ENCODE peak calls at places on chromosomes 5 and 9, in eight cellular contexts. One of them, this sample, is unnamed.

GRCh38 chr5:149447373-149448367 is 68.6 kb upstream of the IL17B start:
- DNase-seq in body of pancreas: no peak
- DNase-seq in H9: no peak
- DNase-seq in upper lobe of left lung: no peak
- DNase-seq in AG04449: no peak
- DNase-seq in epithelial cell of esophagus: no peak
- DNase-seq in neural crest cell: no peak
- DNase-seq in heart right ventricle: no peak
- DNase-seq in this sample: no peak

GRCh38 chr5:146731909-146732659 is 146.5 kb downstream of the PPP2R2B start:
- DNase-seq in H9: no peak
- DNase-seq in epithelial cell of esophagus: peak
- DNase-seq in AG04449: peak
- DNase-seq in body of pancreas: no peak
- DNase-seq in heart right ventricle: no peak
- DNase-seq in upper lobe of left lung: no peak
- DNase-seq in neural crest cell: no peak
- DNase-seq in this sample: no peak

GRCh38 chr5:172446336-172447051 is 7.8 kb downstream of the SH3PXD2B start:
- DNase-seq in upper lobe of left lung: no peak
- DNase-seq in neural crest cell: no peak
- DNase-seq in AG04449: no peak
- DNase-seq in heart right ventricle: no peak
- DNase-seq in H9: no peak
- DNase-seq in body of pancreas: no peak
- DNase-seq in epithelial cell of esophagus: no peak
- DNase-seq in this sample: no peak

GRCh38 chr9:4106081-4106491 is 193.8 kb downstream of the GLIS3 start:
- DNase-seq in heart right ventricle: no peak
- DNase-seq in epithelial cell of esophagus: peak
- DNase-seq in H9: no peak
- DNase-seq in AG04449: no peak
- DNase-seq in neural crest cell: no peak
- DNase-seq in upper lobe of left lung: peak
- DNase-seq in body of pancreas: peak
- DNase-seq in this sample: no peak

GRCh38 chr5:59666709-59667108 is 226.8 kb downstream of the PDE4D start:
- DNase-seq in H9: no peak
- DNase-seq in upper lobe of left lung: no peak
- DNase-seq in heart right ventricle: no peak
- DNase-seq in neural crest cell: no peak
- DNase-seq in epithelial cell of esophagus: no peak
- DNase-seq in AG04449: no peak
- DNase-seq in body of pancreas: no peak
- DNase-seq in this sample: no peak

GRCh38 chr5:62043289-62044274 is 262.4 kb upstream of the KIF2A start:
- DNase-seq in epithelial cell of esophagus: no peak
- DNase-seq in upper lobe of left lung: no peak
- DNase-seq in H9: peak
- DNase-seq in body of pancreas: no peak
- DNase-seq in neural crest cell: no peak
- DNase-seq in heart right ventricle: no peak
- DNase-seq in AG04449: no peak
- DNase-seq in this sample: no peak

GRCh38 chr9:17462869-17463464 is 115.9 kb upstream of the SH3GL2 start:
- DNase-seq in AG04449: peak
- DNase-seq in H9: no peak
- DNase-seq in neural crest cell: peak
- DNase-seq in body of pancreas: peak
- DNase-seq in epithelial cell of esophagus: peak
- DNase-seq in heart right ventricle: peak
- DNase-seq in upper lobe of left lung: no peak
- DNase-seq in this sample: peak

GRCh38 chr9:124286292-124286931 is 28.7 kb downstream of the NEK6 start:
- DNase-seq in body of pancreas: no peak
- DNase-seq in epithelial cell of esophagus: no peak
- DNase-seq in AG04449: no peak
- DNase-seq in heart right ventricle: no peak
- DNase-seq in H9: no peak
- DNase-seq in upper lobe of left lung: peak
- DNase-seq in neural crest cell: no peak
- DNase-seq in this sample: no peak

GRCh38 chr9:8766096-8766495 is 966.5 kb upstream of the DMAC1 start:
- DNase-seq in epithelial cell of esophagus: no peak
- DNase-seq in heart right ventricle: no peak
- DNase-seq in AG04449: no peak
- DNase-seq in neural crest cell: no peak
- DNase-seq in H9: no peak
- DNase-seq in body of pancreas: no peak
- DNase-seq in upper lobe of left lung: no peak
- DNase-seq in this sample: no peak

GRCh38 chr9:17578911-17579793 is at the start of gene SH3GL2:
- DNase-seq in neural crest cell: peak
- DNase-seq in heart right ventricle: peak
- DNase-seq in AG04449: no peak
- DNase-seq in H9: peak
- DNase-seq in upper lobe of left lung: peak
- DNase-seq in epithelial cell of esophagus: peak
- DNase-seq in body of pancreas: peak
- DNase-seq in this sample: peak

GRCh38 chr5:54825005-54825404 is 160.4 kb downstream of the ESM1 start:
- DNase-seq in epithelial cell of esophagus: peak
- DNase-seq in neural crest cell: no peak
- DNase-seq in AG04449: no peak
- DNase-seq in upper lobe of left lung: no peak
- DNase-seq in body of pancreas: no peak
- DNase-seq in heart right ventricle: no peak
- DNase-seq in H9: no peak
- DNase-seq in this sample: no peak

GRCh38 chr9:38085308-38085707 is 16.3 kb upstream of the SHB start:
- DNase-seq in heart right ventricle: no peak
- DNase-seq in H9: no peak
- DNase-seq in body of pancreas: no peak
- DNase-seq in upper lobe of left lung: no peak
- DNase-seq in neural crest cell: no peak
- DNase-seq in AG04449: no peak
- DNase-seq in epithelial cell of esophagus: no peak
- DNase-seq in this sample: no peak

GRCh38 chr5:179478624-179479023 is 71.7 kb upstream of the RUFY1 start:
- DNase-seq in upper lobe of left lung: no peak
- DNase-seq in neural crest cell: no peak
- DNase-seq in body of pancreas: no peak
- DNase-seq in epithelial cell of esophagus: no peak
- DNase-seq in H9: no peak
- DNase-seq in AG04449: no peak
- DNase-seq in heart right ventricle: no peak
- DNase-seq in this sample: no peak

GRCh38 chr9:79592736-79593493 is 21.1 kb downstream of the TLE4 start:
- DNase-seq in upper lobe of left lung: no peak
- DNase-seq in H9: no peak
- DNase-seq in epithelial cell of esophagus: peak
- DNase-seq in body of pancreas: no peak
- DNase-seq in heart right ventricle: no peak
- DNase-seq in neural crest cell: no peak
- DNase-seq in AG04449: no peak
- DNase-seq in this sample: no peak

GRCh38 chr5:8473827-8474568 is 605.0 kb downstream of the MTRR start:
- DNase-seq in heart right ventricle: no peak
- DNase-seq in H9: peak
- DNase-seq in neural crest cell: no peak
- DNase-seq in body of pancreas: no peak
- DNase-seq in epithelial cell of esophagus: no peak
- DNase-seq in upper lobe of left lung: no peak
- DNase-seq in AG04449: no peak
- DNase-seq in this sample: no peak

GRCh38 chr5:172616730-172617129 is 24.3 kb upstream of the NEURL1B start:
- DNase-seq in H9: no peak
- DNase-seq in upper lobe of left lung: no peak
- DNase-seq in heart right ventricle: peak
- DNase-seq in body of pancreas: no peak
- DNase-seq in epithelial cell of esophagus: no peak
- DNase-seq in neural crest cell: no peak
- DNase-seq in AG04449: no peak
- DNase-seq in this sample: no peak

GRCh38 chr5:175096469-175097185 is 347.4 kb downstream of the DRD1 start:
- DNase-seq in neural crest cell: no peak
- DNase-seq in upper lobe of left lung: no peak
- DNase-seq in heart right ventricle: no peak
- DNase-seq in H9: no peak
- DNase-seq in body of pancreas: no peak
- DNase-seq in epithelial cell of esophagus: no peak
- DNase-seq in AG04449: no peak
- DNase-seq in this sample: no peak

GRCh38 chr5:177304392-177305119 is 957 bp downstream of the PRELID1 start:
- DNase-seq in epithelial cell of esophagus: peak
- DNase-seq in heart right ventricle: no peak
- DNase-seq in H9: no peak
- DNase-seq in neural crest cell: no peak
- DNase-seq in AG04449: no peak
- DNase-seq in body of pancreas: no peak
- DNase-seq in upper lobe of left lung: peak
- DNase-seq in this sample: no peak

GRCh38 chr5:21685016-21685415 is 1168.1 kb downstream of the CDH12 start:
- DNase-seq in body of pancreas: no peak
- DNase-seq in upper lobe of left lung: no peak
- DNase-seq in neural crest cell: no peak
- DNase-seq in H9: no peak
- DNase-seq in heart right ventricle: no peak
- DNase-seq in AG04449: no peak
- DNase-seq in epithelial cell of esophagus: no peak
- DNase-seq in this sample: no peak

GRCh38 chr9:110650991-110651411 is 17.6 kb upstream of the MUSK start:
- DNase-seq in upper lobe of left lung: no peak
- DNase-seq in body of pancreas: no peak
- DNase-seq in H9: no peak
- DNase-seq in epithelial cell of esophagus: peak
- DNase-seq in heart right ventricle: no peak
- DNase-seq in AG04449: peak
- DNase-seq in neural crest cell: no peak
- DNase-seq in this sample: no peak

GRCh38 chr5:81233080-81233634 is at the start of gene CKMT2:
- DNase-seq in neural crest cell: peak
- DNase-seq in epithelial cell of esophagus: peak
- DNase-seq in heart right ventricle: peak
- DNase-seq in body of pancreas: peak
- DNase-seq in AG04449: no peak
- DNase-seq in H9: peak
- DNase-seq in upper lobe of left lung: peak
- DNase-seq in this sample: peak

GRCh38 chr5:132753135-132753987 is 6.1 kb downstream of the CCNI2 start:
- DNase-seq in epithelial cell of esophagus: peak
- DNase-seq in AG04449: no peak
- DNase-seq in neural crest cell: no peak
- DNase-seq in body of pancreas: no peak
- DNase-seq in upper lobe of left lung: no peak
- DNase-seq in heart right ventricle: no peak
- DNase-seq in H9: peak
- DNase-seq in this sample: no peak

GRCh38 chr5:10622810-10623209 is 58.9 kb downstream of the ANKRD33B start:
- DNase-seq in neural crest cell: no peak
- DNase-seq in upper lobe of left lung: no peak
- DNase-seq in body of pancreas: no peak
- DNase-seq in epithelial cell of esophagus: no peak
- DNase-seq in AG04449: no peak
- DNase-seq in H9: no peak
- DNase-seq in heart right ventricle: no peak
- DNase-seq in this sample: no peak

GRCh38 chr5:146446861-146447733 is at the start of gene TCERG1:
- DNase-seq in body of pancreas: peak
- DNase-seq in AG04449: peak
- DNase-seq in upper lobe of left lung: peak
- DNase-seq in neural crest cell: peak
- DNase-seq in heart right ventricle: peak
- DNase-seq in epithelial cell of esophagus: peak
- DNase-seq in H9: peak
- DNase-seq in this sample: peak

GRCh38 chr5:171308453-171309275 is at the start of gene TLX3:
- DNase-seq in upper lobe of left lung: no peak
- DNase-seq in body of pancreas: no peak
- DNase-seq in neural crest cell: no peak
- DNase-seq in epithelial cell of esophagus: peak
- DNase-seq in H9: peak
- DNase-seq in AG04449: no peak
- DNase-seq in heart right ventricle: no peak
- DNase-seq in this sample: peak

GRCh38 chr5:69414885-69415583 is at the start of gene MARVELD2:
- DNase-seq in upper lobe of left lung: peak
- DNase-seq in H9: peak
- DNase-seq in neural crest cell: no peak
- DNase-seq in AG04449: no peak
- DNase-seq in heart right ventricle: peak
- DNase-seq in epithelial cell of esophagus: peak
- DNase-seq in body of pancreas: peak
- DNase-seq in this sample: peak

GRCh38 chr5:112491257-112491656 is 72.2 kb upstream of the EPB41L4A start:
- DNase-seq in upper lobe of left lung: no peak
- DNase-seq in epithelial cell of esophagus: peak
- DNase-seq in neural crest cell: no peak
- DNase-seq in heart right ventricle: no peak
- DNase-seq in H9: no peak
- DNase-seq in body of pancreas: no peak
- DNase-seq in AG04449: no peak
- DNase-seq in this sample: no peak
- TF ChIP-seq CTCF in upper lobe of left lung: no peak
- TF ChIP-seq CTCF in epithelial cell of esophagus: peak
- TF ChIP-seq CTCF in neural crest cell: peak
- TF ChIP-seq CTCF in heart right ventricle: peak
- TF ChIP-seq CTCF in H9: peak
- TF ChIP-seq CTCF in body of pancreas: peak
- TF ChIP-seq CTCF in AG04449: peak
- TF ChIP-seq CTCF in this sample: peak

GRCh38 chr9:84647699-84648098 is 21.8 kb upstream of the NTRK2 start:
- DNase-seq in body of pancreas: no peak
- DNase-seq in neural crest cell: no peak
- DNase-seq in AG04449: no peak
- DNase-seq in H9: no peak
- DNase-seq in epithelial cell of esophagus: no peak
- DNase-seq in upper lobe of left lung: no peak
- DNase-seq in heart right ventricle: no peak
- DNase-seq in this sample: no peak

GRCh38 chr9:84652496-84653081 is 16.9 kb upstream of the NTRK2 start:
- DNase-seq in AG04449: no peak
- DNase-seq in epithelial cell of esophagus: peak
- DNase-seq in H9: no peak
- DNase-seq in neural crest cell: no peak
- DNase-seq in body of pancreas: no peak
- DNase-seq in upper lobe of left lung: no peak
- DNase-seq in heart right ventricle: no peak
- DNase-seq in this sample: no peak
- TF ChIP-seq CTCF in AG04449: no peak
- TF ChIP-seq CTCF in epithelial cell of esophagus: peak
- TF ChIP-seq CTCF in H9: no peak
- TF ChIP-seq CTCF in neural crest cell: no peak
- TF ChIP-seq CTCF in body of pancreas: peak
- TF ChIP-seq CTCF in upper lobe of left lung: no peak
- TF ChIP-seq CTCF in heart right ventricle: no peak
- TF ChIP-seq CTCF in this sample: no peak

GRCh38 chr5:124738751-124739559 is 7.5 kb downstream of the ZNF608 start:
- DNase-seq in heart right ventricle: no peak
- DNase-seq in epithelial cell of esophagus: no peak
- DNase-seq in H9: peak
- DNase-seq in neural crest cell: no peak
- DNase-seq in upper lobe of left lung: no peak
- DNase-seq in AG04449: no peak
- DNase-seq in body of pancreas: no peak
- DNase-seq in this sample: no peak
- TF ChIP-seq CTCF in heart right ventricle: no peak
- TF ChIP-seq CTCF in epithelial cell of esophagus: no peak
- TF ChIP-seq CTCF in H9: peak
- TF ChIP-seq CTCF in neural crest cell: peak
- TF ChIP-seq CTCF in upper lobe of left lung: no peak
- TF ChIP-seq CTCF in AG04449: no peak
- TF ChIP-seq CTCF in body of pancreas: peak
- TF ChIP-seq CTCF in this sample: peak

GRCh38 chr5:36842087-36842486 is 34.5 kb upstream of the NIPBL start:
- DNase-seq in AG04449: no peak
- DNase-seq in upper lobe of left lung: no peak
- DNase-seq in epithelial cell of esophagus: no peak
- DNase-seq in heart right ventricle: no peak
- DNase-seq in body of pancreas: no peak
- DNase-seq in neural crest cell: no peak
- DNase-seq in H9: no peak
- DNase-seq in this sample: no peak
- TF ChIP-seq CTCF in AG04449: no peak
- TF ChIP-seq CTCF in upper lobe of left lung: no peak
- TF ChIP-seq CTCF in epithelial cell of esophagus: no peak
- TF ChIP-seq CTCF in heart right ventricle: no peak
- TF ChIP-seq CTCF in body of pancreas: no peak
- TF ChIP-seq CTCF in neural crest cell: no peak
- TF ChIP-seq CTCF in H9: no peak
- TF ChIP-seq CTCF in this sample: no peak